ENCODE peak calls at places on chromosomes 13 and 19, in four cellular contexts. O is H1, Q is HepG2, E is K562. A is an unnamed sample. For H3K36me3, the result is how much of the 10 kb centered on the place peaks cover.

GRCh38 chr13:28558567-28558966 is 63.6 kb upstream of the FLT1 start:
- DNase-seq in O (no peak), Q (no peak), E (no peak), A (no peak)

GRCh38 chr19:21109116-21109515 is 27.1 kb downstream of the ZNF714 start:
- DNase-seq in Q (no peak), E (no peak), O (no peak), A (no peak)

GRCh38 chr19:17855333-17856152 is 4.2 kb upstream of the RPL18A start:
- DNase-seq in Q (peak), O (no peak), E (peak), A (peak)

GRCh38 chr13:73074101-73074500 is 15.3 kb downstream of the KLF5 start:
- DNase-seq in E (no peak), Q (no peak), O (no peak), A (no peak)

GRCh38 chr13:48946163-48946562 is 29.5 kb upstream of the FNDC3A start:
- DNase-seq in Q (no peak), E (no peak), O (no peak), A (no peak)

GRCh38 chr13:94298346-94298745 is 181.1 kb downstream of the DCT start:
- DNase-seq in O (no peak), Q (no peak), E (no peak), A (no peak)

GRCh38 chr13:97067342-97067895 is 73.1 kb upstream of the OXGR1 start:
- DNase-seq in Q (no peak), O (no peak), E (no peak), A (no peak)

GRCh38 chr13:89375839-89376238 is 1704.7 kb downstream of the SLITRK5 start:
- DNase-seq in O (no peak), Q (no peak), E (no peak), A (peak)

GRCh38 chr19:1230585-1231489 is 7.0 kb downstream of the CBARP start:
- DNase-seq in E (no peak), O (no peak), Q (no peak), A (no peak)

GRCh38 chr19:19464339-19465098 is 50.8 kb downstream of the TSSK6 start:
- DNase-seq in O (no peak), E (no peak), Q (no peak), A (peak)

GRCh38 chr19:52991021-52991420 is 22.7 kb upstream of the ERVV-1 start:
- DNase-seq in O (no peak), E (no peak), Q (no peak), A (no peak)

GRCh38 chr13:22740264-22740663 is 440.5 kb upstream of the SGCG start:
- DNase-seq in Q (no peak), E (no peak), O (no peak), A (no peak)

GRCh38 chr19:10134040-10134439 is 14.3 kb upstream of the EIF3G start:
- DNase-seq in Q (no peak), E (no peak), O (no peak), A (no peak)

GRCh38 chr13:39397221-39397620 is 205.8 kb downstream of the LHFPL6 start:
- DNase-seq in Q (no peak), E (no peak), O (no peak), A (no peak)

GRCh38 chr19:12773571-12773970 is 1.8 kb downstream of the HOOK2 start:
- DNase-seq in E (no peak), Q (no peak), O (no peak), A (no peak)

GRCh38 chr19:33921165-33921564 is 124.5 kb downstream of the KCTD15 start:
- DNase-seq in O (no peak), Q (no peak), E (no peak), A (no peak)

GRCh38 chr19:39599116-39599515 is 3.2 kb upstream of the LGALS13 start:
- DNase-seq in Q (peak), E (peak), O (no peak), A (peak)

GRCh38 chr19:54125713-54126112 is 10.2 kb downstream of the PRPF31 start:
- DNase-seq in Q (no peak), O (no peak), E (no peak), A (no peak)

GRCh38 chr19:44847144-44848035 is 1.3 kb downstream of the NECTIN2 start:
- DNase-seq in Q (peak), O (no peak), E (peak), A (peak)

GRCh38 chr19:7373862-7374261 is 25.1 kb downstream of the ARHGEF18 start:
- DNase-seq in O (no peak), Q (peak), E (no peak), A (no peak)

GRCh38 chr13:93927431-93927830 is 552.1 kb downstream of the DCT start:
- DNase-seq in Q (no peak), E (no peak), O (no peak), A (no peak)

GRCh38 chr13:47908200-47908902 is 92.7 kb downstream of the SUCLA2 start:
- DNase-seq in Q (peak), E (no peak), O (no peak), A (no peak)

GRCh38 chr19:6589711-6590457 is 1.1 kb downstream of the CD70 start:
- DNase-seq in E (no peak), Q (no peak), O (no peak), A (no peak)

GRCh38 chr13:75785130-75785529 is 149.0 kb downstream of the LMO7 start:
- DNase-seq in Q (no peak), E (no peak), O (no peak), A (no peak)

GRCh38 chr19:50921391-50922315 is 10.5 kb upstream of the KLK4 start:
- DNase-seq in E (no peak), O (no peak), Q (no peak), A (no peak)
- H2AFZ ChIP-seq in E (no peak), O (no peak), Q (no peak), A (no peak)

DNA sequence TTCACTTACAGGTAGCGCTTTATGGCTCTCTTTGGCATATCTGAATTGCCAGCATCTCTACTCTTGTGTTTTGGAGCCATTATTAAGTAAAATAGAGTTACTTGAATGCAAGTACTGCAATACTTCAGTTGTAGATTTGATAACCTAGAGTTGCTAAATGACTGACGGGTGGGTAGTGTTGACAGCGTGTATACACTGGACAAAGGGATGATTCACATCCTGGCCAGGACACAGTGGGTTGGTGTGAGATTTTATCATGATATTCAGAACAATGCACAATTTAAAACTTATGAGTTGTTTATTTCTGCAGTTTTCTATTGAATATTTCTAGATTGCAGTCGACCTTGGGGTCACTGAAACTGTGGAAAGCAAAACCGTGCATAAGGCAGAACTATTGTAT is 44.5 kb downstream of the NDFIP2 start:
- DNase-seq in O (no peak), E (no peak), Q (peak), A (peak)
- TF ChIP-seq JUN in O (no peak), E (no peak), Q (no peak), A (peak)

GRCh38 chr13:114024603-114025431 is 50.9 kb upstream of the C13orf46 start:
- DNase-seq in O (no peak), Q (no peak), E (no peak), A (no peak)
- H3K36me3 ChIP-seq in O (under half), Q (under half), E (under half), A (under half)

GRCh38 chr13:53018690-53019647 is 9.6 kb upstream of the OLFM4 start:
- DNase-seq in E (no peak), O (no peak), Q (no peak), A (no peak)
- H2AFZ ChIP-seq in E (no peak), O (no peak), Q (no peak), A (no peak)

GRCh38 chr13:67574320-67575233 is 344.4 kb upstream of the PCDH9 start:
- DNase-seq in O (no peak), E (no peak), Q (no peak), A (no peak)
- TF ChIP-seq JUN in O (no peak), E (no peak), Q (no peak), A (no peak)

GRCh38 chr13:36323408-36323807 is 22.8 kb downstream of the SPART start:
- DNase-seq in O (no peak), Q (no peak), E (no peak), A (no peak)

GRCh38 chr13:36328821-36329220 is 17.4 kb downstream of the SPART start:
- DNase-seq in Q (no peak), O (no peak), E (no peak), A (no peak)

GRCh38 chr13:36325912-36326311 is 20.3 kb downstream of the SPART start:
- DNase-seq in Q (no peak), E (no peak), O (no peak), A (no peak)

GRCh38 chr13:36329355-36329754 is 16.8 kb downstream of the SPART start:
- DNase-seq in O (no peak), Q (no peak), E (no peak), A (no peak)

GRCh38 chr13:36323951-36324566 is 22.1 kb downstream of the SPART start:
- DNase-seq in Q (peak), E (no peak), O (no peak), A (no peak)
- H3K36me3 ChIP-seq in Q (under half), E (half or more), O (under half), A (under half)

A was measured in endothelial cell of umbilical vein.